ENCODE peak calls at places on chromosomes 4 and X, in six cellular contexts. V is right atrium auricular region, T is fibroblast of lung, S is lung, Y is suprapubic skin, K is uterus. B is an unnamed sample.

GRCh38 chr4:33882246-33882990 is 2361.9 kb downstream of the ARAP2 start:
- DNase-seq in V (no peak), T (no peak), S (no peak), Y (no peak), K (no peak), B (no peak)

GRCh38 chr4:152310223-152310622 is 225.7 kb downstream of the FBXW7 start:
- DNase-seq in V (no peak), T (peak; percentile 19), S (no peak), Y (no peak), K (no peak), B (no peak)

GRCh38 chr4:72531768-72532290 is 37.2 kb downstream of the ADAMTS3 start:
- DNase-seq in V (no peak), T (no peak), S (no peak), Y (no peak), K (no peak), B (no peak)

GRCh38 chr4:107913283-107913899 is 18.0 kb upstream of the CYP2U1 start:
- DNase-seq in V (no peak), T (peak; percentile 84), S (peak; percentile 38), Y (no peak), K (peak; percentile 53), B (peak; percentile 71)

GRCh38 chr4:176841730-176842129 is 49.0 kb upstream of the VEGFC start:
- DNase-seq in V (no peak), T (peak; percentile 84), S (no peak), Y (no peak), K (no peak), B (no peak)

GRCh38 chr4:165112258-165113156 is at the start of gene TMEM192:
- DNase-seq in V (peak; percentile 91), T (peak; percentile 90), S (peak; percentile 96), Y (peak; percentile 97), K (peak; percentile 94), B (peak; percentile 95)

GRCh38 chrX:153460826-153461225 is 9.6 kb downstream of the HAUS7 start:
- DNase-seq in V (no peak), T (peak; percentile 48), S (no peak), Y (no peak), K (peak; percentile 37), B (peak; percentile 59)

GRCh38 chr4:7256989-7257810 is 64.9 kb downstream of the SORCS2 start:
- DNase-seq in V (peak; percentile 64), T (no peak), S (no peak), Y (no peak), K (peak; percentile 43), B (no peak)

GRCh38 chr4:46389301-46389761 is 597 bp downstream of the GABRA2 start:
- DNase-seq in V (no peak), T (peak; percentile 20), S (no peak), Y (no peak), K (no peak), B (peak; percentile 36)

GRCh38 chr4:11053601-11054000 is 369.0 kb upstream of the CLNK start:
- DNase-seq in V (no peak), T (no peak), S (no peak), Y (no peak), K (no peak), B (no peak)

DNA sequence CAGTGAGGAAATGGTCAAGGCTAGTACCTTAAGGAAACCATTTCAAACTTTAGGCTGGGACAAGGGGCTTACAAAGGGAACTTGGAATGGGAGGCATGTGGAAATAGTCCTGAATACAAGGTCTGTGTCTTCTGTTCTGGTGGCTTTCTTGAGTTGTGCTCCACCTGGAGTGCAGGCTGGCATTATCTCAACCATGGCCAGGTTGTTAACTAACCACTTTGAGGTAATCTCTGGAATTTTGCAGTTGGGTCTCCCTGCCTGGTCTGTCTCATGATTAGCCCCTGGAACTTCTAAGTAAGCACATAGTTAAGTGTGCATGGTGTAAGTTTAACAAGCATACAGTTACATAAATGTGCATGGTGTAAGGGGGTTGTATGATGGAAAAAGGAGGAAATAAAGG is 77.5 kb downstream of the PCDH18 start:
- DNase-seq in V (no peak), T (no peak), S (no peak), Y (no peak), K (no peak), B (no peak)
- H3K4me3 ChIP-seq in V (no peak overlapping the region), T (no peak overlapping the region), S (no peak overlapping the region), Y (no peak overlapping the region), K (no peak overlapping the region), B (no peak overlapping the region)

GRCh38 chr4:113094802-113095201 is 45.3 kb downstream of the ANK2 start:
- DNase-seq in V (no peak), T (peak; percentile 29), S (no peak), Y (no peak), K (no peak), B (peak; percentile 8)
- TF ChIP-seq CTCF in V (peak; percentile 73), T (peak; percentile 59), S (no peak), Y (peak; percentile 44), K (peak; percentile 21), B (peak; percentile 80)

DNA sequence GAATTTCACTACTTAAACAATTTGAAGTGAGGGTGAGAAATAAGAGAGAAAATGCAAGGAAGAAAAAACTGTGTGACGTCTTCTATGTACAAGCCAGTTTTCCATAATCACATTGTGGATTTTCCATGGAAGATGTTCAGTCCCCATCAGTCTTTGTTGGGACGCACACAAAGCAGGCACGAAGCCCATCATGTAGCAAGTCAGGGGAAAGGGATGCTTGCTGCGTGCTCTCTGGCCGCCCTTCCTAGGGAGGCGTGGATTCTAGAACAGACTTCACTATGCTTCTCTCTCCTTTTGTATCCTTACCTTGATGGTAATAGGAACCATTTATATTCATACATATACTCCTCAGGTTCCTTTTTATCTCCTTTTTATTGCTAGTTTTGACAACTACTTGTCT is 54.8 kb downstream of the RBPJ start:
- DNase-seq in V (no peak), T (no peak), S (no peak), Y (no peak), K (no peak), B (no peak)
- H3K4me1 ChIP-seq in V (peaks cover 7% of the 10 kb centered on the region), T (peaks cover 10% of the 10 kb centered on the region), S (peaks cover 2% of the 10 kb centered on the region), Y (peaks cover 15% of the 10 kb centered on the region), K (peaks cover 4% of the 10 kb centered on the region), B (peaks cover 15% of the 10 kb centered on the region)

GRCh38 chr4:184861047-184861446 is 35.3 kb upstream of the ACSL1 start:
- DNase-seq in V (no peak), T (no peak), S (no peak), Y (no peak), K (no peak), B (no peak)
- H3K4me3 ChIP-seq in V (no peak overlapping the region), T (no peak overlapping the region), S (no peak overlapping the region), Y (no peak overlapping the region), K (no peak overlapping the region), B (no peak overlapping the region)

GRCh38 chr4:158896459-158897238 is 127.8 kb downstream of the FNIP2 start:
- DNase-seq in V (no peak), T (no peak), S (no peak), Y (no peak), K (no peak), B (no peak)

GRCh38 chr4:158891256-158891655 is 122.4 kb downstream of the FNIP2 start:
- DNase-seq in V (no peak), T (no peak), S (no peak), Y (no peak), K (no peak), B (no peak)

GRCh38 chr4:158894826-158895225 is 126.0 kb downstream of the FNIP2 start:
- DNase-seq in V (no peak), T (no peak), S (no peak), Y (no peak), K (no peak), B (no peak)

GRCh38 chr4:158890294-158890693 is 121.5 kb downstream of the FNIP2 start:
- DNase-seq in V (no peak), T (no peak), S (no peak), Y (no peak), K (no peak), B (no peak)

DNA sequence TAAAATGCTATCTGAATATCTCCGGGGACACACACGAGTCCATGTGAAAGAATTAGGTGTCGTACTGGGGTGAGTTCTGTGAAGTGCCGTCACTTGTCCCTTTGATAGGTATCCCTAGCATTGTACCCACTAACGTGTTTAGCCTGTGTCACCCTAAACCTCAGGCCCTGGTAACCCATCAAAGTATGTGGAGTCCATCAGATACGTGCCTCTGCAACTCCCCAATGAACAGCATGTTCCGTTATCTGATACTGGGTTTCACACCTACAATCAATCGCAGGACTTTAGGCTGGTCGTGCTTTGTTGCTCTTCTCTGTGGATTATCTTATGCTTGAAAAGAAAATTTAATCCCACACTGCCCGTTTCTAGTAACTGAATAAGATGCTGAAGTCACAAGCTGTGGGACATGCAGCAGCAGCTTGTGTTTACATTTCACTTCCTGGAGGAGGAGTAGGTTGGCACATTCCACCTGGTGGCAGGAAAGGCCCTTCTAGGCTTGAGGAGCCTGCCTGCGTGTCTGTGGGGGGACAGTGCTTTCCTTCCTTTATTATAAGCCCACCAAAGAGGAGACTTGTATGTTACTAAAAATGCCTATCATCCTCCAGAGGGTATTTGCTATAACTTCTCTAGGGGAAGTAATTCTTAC is 127.1 kb downstream of the FNIP2 start:
- DNase-seq in V (no peak), T (peak; percentile 30), S (no peak), Y (no peak), K (no peak), B (no peak)
- TF ChIP-seq CTCF in V (peak; percentile 26), T (no peak), S (no peak), Y (no peak), K (no peak), B (peak; percentile 15)

GRCh38 chr4:139078926-139079325 is 63.3 kb downstream of the NOCT start:
- DNase-seq in V (no peak), T (no peak), S (no peak), Y (no peak), K (no peak), B (no peak)
- H3K4me1 ChIP-seq in V (peaks cover 59% of the 10 kb centered on the region), T (peaks cover 2% of the 10 kb centered on the region), S (no peaks in the 10 kb centered on the region), Y (peaks cover 42% of the 10 kb centered on the region), K (peaks cover 20% of the 10 kb centered on the region), B (peaks cover 6% of the 10 kb centered on the region)

GRCh38 chrX:85001344-85001743 is 2.3 kb upstream of the APOOL start:
- DNase-seq in V (no peak), T (no peak), S (no peak), Y (no peak), K (no peak), B (no peak)

GRCh38 chrX:85003655-85004244 is at the start of gene APOOL:
- DNase-seq in V (peak; percentile 84), T (peak; percentile 90), S (peak; percentile 90), Y (peak; percentile 83), K (peak; percentile 83), B (peak; percentile 90)

DNA sequence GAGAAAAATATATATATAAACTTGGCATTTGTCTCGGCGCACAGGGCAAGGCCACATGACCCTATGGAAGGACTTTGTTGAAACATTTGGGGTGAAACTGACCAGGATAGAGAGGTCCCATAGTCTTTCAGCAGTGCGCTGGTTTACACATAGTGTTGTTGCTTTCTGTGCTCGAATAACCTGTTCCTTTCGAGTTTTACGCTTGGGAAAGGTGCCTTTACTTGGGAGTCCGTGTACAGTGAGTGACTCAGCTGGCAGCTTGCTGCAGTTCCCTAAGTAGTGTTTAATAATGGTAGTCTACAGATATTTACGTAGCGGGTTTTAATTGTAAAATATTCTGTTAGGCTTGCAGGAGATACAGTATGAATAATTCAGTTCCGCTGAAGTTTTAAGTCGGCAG is 578 bp downstream of the APOOL start:
- DNase-seq in V (no peak), T (peak; percentile 12), S (no peak), Y (no peak), K (no peak), B (no peak)
- H3K4me3 ChIP-seq in V (peak overlapping the region; percentile 50), T (peak overlapping the region; percentile 97), S (peak overlapping the region; percentile 57), Y (peak overlapping the region; percentile 65), K (peak overlapping the region; percentile 53), B (peak overlapping the region; percentile 63)

GRCh38 chr4:184348311-184349233 is 125.8 kb downstream of the IRF2 start:
- DNase-seq in V (peak; percentile 80), T (peak; percentile 91), S (peak; percentile 49), Y (no peak), K (no peak), B (peak; percentile 92)
- TF ChIP-seq CTCF in V (no peak), T (no peak), S (no peak), Y (no peak), K (no peak), B (no peak)

GRCh38 chr4:41158274-41158673 is 56.1 kb downstream of the APBB2 start:
- DNase-seq in V (no peak), T (no peak), S (no peak), Y (no peak), K (no peak), B (no peak)
- H3K4me1 ChIP-seq in V (peaks cover 43% of the 10 kb centered on the region), T (peaks cover 20% of the 10 kb centered on the region), S (peaks cover 12% of the 10 kb centered on the region), Y (peaks cover 19% of the 10 kb centered on the region), K (peaks cover 7% of the 10 kb centered on the region), B (peaks cover 69% of the 10 kb centered on the region)

B was measured in Caco-2.